ENCODE peak calls at places on chromosomes 6 and 20, in seven cellular contexts. O, W, P, L, H, B and V are unnamed samples.

GRCh38 chr6:131125431-131125830 is 9.8 kb upstream of the AKAP7 start:
- DNase-seq in O (no peak), L (no peak), P (no peak), H (no peak), W (no peak), B (no peak), V (no peak)

GRCh38 chr6:14197118-14197517 is 79.5 kb downstream of the CD83 start:
- DNase-seq in P (no peak), B (no peak), H (no peak), W (no peak), L (peak; percentile 7), O (no peak), V (no peak)

GRCh38 chr20:23200914-23201313 is 114.8 kb upstream of the CD93 start:
- DNase-seq in L (peak; percentile 25), O (no peak), H (no peak), P (peak; percentile 6), B (no peak), W (peak; percentile 22), V (peak; percentile 27)

GRCh38 chr6:105909084-105909483 is 177.1 kb upstream of the PRDM1 start:
- DNase-seq in L (no peak), H (no peak), B (no peak), O (no peak), W (no peak), P (no peak), V (no peak)

GRCh38 chr20:23639490-23639958 is 1.8 kb upstream of the CST3 start:
- DNase-seq in O (no peak), L (no peak), H (peak; percentile 82), B (no peak), W (no peak), P (no peak), V (no peak)

GRCh38 chr20:1528811-1529210 is 28.7 kb downstream of the SIRPD start:
- DNase-seq in W (no peak), P (no peak), B (no peak), H (no peak), L (no peak), O (no peak), V (no peak)

GRCh38 chr20:1336699-1337387 is 7.9 kb upstream of the SDCBP2 start:
- DNase-seq in H (peak; percentile 79), W (no peak), B (no peak), L (peak; percentile 84), O (no peak), P (peak; percentile 31), V (no peak)

GRCh38 chr20:43799150-43799711 is 72.4 kb upstream of the GTSF1L start:
- DNase-seq in W (no peak), O (no peak), P (no peak), H (no peak), B (no peak), L (peak; percentile 30), V (no peak)

GRCh38 chr6:109925060-109925459 is 53.1 kb upstream of the GPR6 start:
- DNase-seq in P (no peak), O (no peak), B (no peak), W (no peak), H (no peak), L (peak; percentile 3), V (no peak)

GRCh38 chr6:152232494-152233151 is 404.5 kb downstream of the SYNE1 start:
- DNase-seq in B (no peak), O (no peak), P (peak; percentile 48), H (no peak), W (no peak), L (peak; percentile 80), V (no peak)
- TF ChIP-seq CTCF in B (peak; percentile 16), O (no peak), P (peak; percentile 11), H (no peak), W (no peak), L (peak; percentile 25), V (no peak)

GRCh38 chr6:11618533-11618932 is 81.0 kb downstream of the TMEM170B start:
- DNase-seq in L (no peak), P (peak; percentile 14), B (no peak), W (peak; percentile 44), O (no peak), H (no peak), V (no peak)
- TF ChIP-seq CTCF in L (peak; percentile 32), P (peak; percentile 38), B (peak; percentile 72), W (peak; percentile 27), O (no peak), H (no peak), V (peak; percentile 30)

GRCh38 chr6:69427882-69428281 is 368.9 kb downstream of the LMBRD1 start:
- DNase-seq in B (no peak), L (no peak), P (no peak), H (no peak), O (no peak), W (no peak), V (no peak)
- TF ChIP-seq CTCF in B (no peak), L (no peak), P (no peak), H (no peak), O (no peak), W (no peak), V (no peak)

DNA sequence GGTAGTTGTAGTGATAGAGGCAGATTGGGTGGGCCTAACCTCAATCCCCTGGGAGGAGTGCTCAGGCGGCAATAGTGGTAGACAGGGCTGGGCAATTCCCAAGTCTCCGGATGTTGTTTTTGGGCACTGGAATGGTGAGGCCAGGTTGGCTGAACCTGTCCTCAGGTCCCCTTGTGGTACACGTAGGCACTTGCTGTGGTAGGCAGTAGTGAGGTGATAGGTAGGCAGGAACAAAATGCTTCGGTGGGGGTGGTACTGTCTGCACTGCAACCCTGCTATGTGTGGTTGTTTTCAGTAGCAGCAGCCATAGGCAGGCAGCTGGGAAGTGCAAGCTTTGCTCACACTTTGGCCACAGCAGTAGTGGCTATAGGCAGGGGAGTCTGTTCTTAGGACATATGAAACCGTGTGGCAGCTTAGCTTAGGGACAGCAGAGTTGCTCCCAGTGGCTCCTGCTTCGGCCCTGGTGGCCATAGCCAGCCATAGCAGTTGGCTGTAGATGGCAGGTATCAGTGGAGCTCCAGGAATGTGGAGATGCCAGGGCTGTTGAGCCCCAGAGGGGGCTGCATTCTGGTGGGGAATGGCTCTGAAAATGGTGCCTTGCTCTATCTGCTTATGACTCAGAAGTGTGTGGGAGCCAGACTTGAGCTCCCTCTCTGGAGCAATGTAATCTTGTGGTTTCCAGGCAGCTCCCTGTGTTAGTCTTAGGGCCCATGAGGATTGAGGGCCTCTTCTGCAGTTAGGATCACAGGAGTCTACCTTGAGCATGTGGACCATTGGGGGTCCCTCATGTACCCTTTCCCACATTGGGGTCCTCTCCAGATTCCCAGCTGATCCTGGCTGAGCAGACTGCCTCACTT is 241.8 kb upstream of the BMP2 start:
- DNase-seq in B (no peak), P (no peak), W (no peak), L (peak; percentile 19), O (no peak), H (no peak), V (no peak)
- TF ChIP-seq CTCF in B (no peak), P (no peak), W (no peak), L (peak; percentile 26), O (no peak), H (no peak), V (no peak)

DNA sequence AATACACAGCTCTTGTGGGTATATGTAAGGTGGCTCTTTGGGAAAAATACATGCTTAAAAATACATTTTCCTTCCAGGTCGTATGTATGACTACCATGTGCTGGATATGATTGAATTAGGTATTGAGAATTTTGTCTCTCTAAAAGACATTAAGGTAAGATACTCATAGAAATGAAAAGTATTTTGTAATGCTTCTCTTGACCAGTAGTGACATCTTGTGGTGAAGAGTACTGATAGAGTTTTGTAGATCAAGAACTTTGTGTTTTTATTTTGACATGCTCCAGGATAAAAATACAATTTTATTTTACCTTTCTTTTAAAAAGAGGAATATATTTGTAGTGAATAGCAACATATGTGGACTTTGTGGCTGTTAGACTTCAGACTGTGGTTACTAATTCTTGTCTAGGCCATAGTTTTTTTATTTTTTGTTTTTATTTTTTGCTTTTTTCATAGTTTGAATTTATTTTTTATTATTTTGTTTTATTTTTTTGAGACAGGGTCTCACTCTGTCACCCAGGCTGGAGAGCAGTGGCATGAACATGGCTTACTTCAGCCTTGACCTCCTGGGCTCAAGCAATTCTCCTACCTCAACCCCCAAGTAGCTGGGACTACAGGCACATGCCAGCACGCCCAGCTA is 17.9 kb downstream of the RPF2 start:
- DNase-seq in B (no peak), L (peak; percentile 57), O (no peak), H (no peak), W (no peak), P (no peak), V (no peak)
- TF ChIP-seq CTCF in B (peak; percentile 82), L (peak; percentile 32), O (peak; percentile 33), H (no peak), W (no peak), P (peak; percentile 32), V (no peak)

GRCh38 chr20:51076841-51077543 is 54.1 kb upstream of the KCNG1 start:
- DNase-seq in W (no peak), H (no peak), B (no peak), O (no peak), P (no peak), L (no peak), V (no peak)
- TF ChIP-seq CTCF in W (no peak), H (no peak), B (peak; percentile 17), O (no peak), P (no peak), L (no peak), V (no peak)

GRCh38 chr6:36727491-36728021 is 29.9 kb downstream of the RAB44 start:
- DNase-seq in L (no peak), P (no peak), O (no peak), W (no peak), H (no peak), B (peak; percentile 56), V (no peak)

GRCh38 chr6:36722365-36722764 is 24.7 kb downstream of the RAB44 start:
- DNase-seq in H (no peak), B (no peak), L (no peak), O (no peak), W (no peak), P (no peak), V (no peak)

GRCh38 chr6:36722879-36723278 is 25.3 kb downstream of the RAB44 start:
- DNase-seq in P (no peak), W (no peak), H (no peak), O (no peak), B (peak; percentile 62), L (no peak), V (no peak)

GRCh38 chr6:36725581-36725980 is 28.0 kb downstream of the RAB44 start:
- DNase-seq in O (no peak), P (no peak), H (no peak), B (peak; percentile 48), L (no peak), W (no peak), V (no peak)

DNA sequence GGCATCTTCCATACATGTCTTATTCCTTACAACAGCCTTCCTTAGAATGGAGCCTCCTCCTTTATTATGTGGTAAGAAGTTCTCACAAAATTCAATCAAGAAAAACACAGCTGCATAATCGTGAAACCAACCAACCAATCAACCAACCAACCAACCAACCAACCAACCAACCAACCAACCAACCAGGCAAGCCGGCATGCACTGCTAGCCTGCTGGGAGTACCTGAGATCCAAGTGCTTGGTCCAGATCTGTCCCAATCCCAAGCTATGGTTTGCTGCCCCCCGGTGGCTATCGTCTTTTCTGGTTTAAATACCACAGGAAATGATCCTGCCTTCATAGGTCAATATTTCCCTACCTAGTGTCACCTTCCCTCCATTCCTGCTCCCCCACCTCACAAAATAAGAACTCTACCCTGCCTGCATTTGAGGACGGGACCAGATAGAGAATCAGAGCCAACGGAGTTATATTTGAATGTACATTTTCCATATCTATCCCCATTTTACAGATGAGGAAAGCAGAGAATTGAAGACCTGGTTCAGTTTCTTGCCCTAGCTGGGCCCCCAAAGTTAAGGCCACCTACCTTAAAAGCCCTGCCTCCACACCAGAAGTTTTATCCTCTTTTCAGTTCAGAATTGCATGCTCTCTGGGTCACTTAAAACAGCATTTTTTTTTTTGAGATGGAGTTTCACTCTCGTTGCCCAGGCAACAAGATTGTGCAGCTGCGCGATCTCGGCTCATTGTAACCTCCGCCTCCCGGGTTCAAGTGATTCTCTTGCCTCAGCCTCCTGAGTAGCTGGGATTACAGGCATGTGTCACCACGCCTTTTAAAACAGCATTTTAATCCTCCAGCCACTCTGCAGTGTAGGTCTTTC is 27.1 kb downstream of the RAB44 start:
- DNase-seq in P (peak; percentile 85), W (peak; percentile 77), H (no peak), L (peak; percentile 81), B (peak; percentile 54), O (no peak), V (peak; percentile 71)
- TF ChIP-seq CTCF in P (peak; percentile 51), W (peak; percentile 55), H (peak; percentile 43), L (peak; percentile 64), B (peak; percentile 80), O (peak; percentile 25), V (peak; percentile 58)